ENCODE peak calls at places on chromosomes 12 and 14, in six cellular contexts. X, D, Q, O, K and M are unnamed samples.

GRCh38 chr14:74296037-74296467 is 6.7 kb downstream of the ABCD4 start:
- DNase-seq in K (no peak), Q (no peak), D (no peak), X (no peak), O (no peak), M (no peak)

GRCh38 chr12:106115450-106115849 is 23.3 kb downstream of the NUAK1 start:
- DNase-seq in Q (no peak), O (no peak), X (no peak), K (no peak), D (no peak), M (no peak)

GRCh38 chr12:109219938-109220337 is 89.1 kb downstream of the FOXN4 start:
- DNase-seq in O (no peak), D (no peak), X (no peak), Q (no peak), K (no peak), M (no peak)

GRCh38 chr12:1760566-1761382 is 59.6 kb upstream of the LRTM2 start:
- DNase-seq in X (no peak), D (no peak), K (peak), O (no peak), Q (peak), M (no peak)

GRCh38 chr12:32444895-32445294 is 45.5 kb downstream of the FGD4 start:
- DNase-seq in O (no peak), Q (peak), K (peak), D (no peak), X (no peak), M (no peak)

GRCh38 chr14:78737606-78738005 is 567.4 kb downstream of the NRXN3 start:
- DNase-seq in Q (no peak), K (no peak), O (no peak), X (no peak), D (no peak), M (no peak)

GRCh38 chr14:22545842-22546721 is 42.9 kb downstream of the DAD1 start:
- DNase-seq in D (no peak), O (no peak), Q (peak), X (no peak), K (peak), M (no peak)

GRCh38 chr14:92519246-92520101 is 5.9 kb downstream of the RIN3 start:
- DNase-seq in O (no peak), D (no peak), Q (no peak), X (no peak), K (no peak), M (no peak)

GRCh38 chr14:93207468-93208308 is 632 bp downstream of the UBR7 start:
- DNase-seq in X (peak), D (peak), O (peak), Q (peak), K (peak), M (peak)

GRCh38 chr12:54521291-54522062 is 23.9 kb downstream of the NCKAP1L start:
- DNase-seq in Q (no peak), K (no peak), O (no peak), X (no peak), D (no peak), M (no peak)

GRCh38 chr14:24430143-24430681 is 458 bp downstream of the KHNYN start:
- DNase-seq in K (peak), O (peak), D (peak), Q (peak), X (peak), M (peak)

GRCh38 chr14:76101384-76101783 is 50.3 kb upstream of the GPATCH2L start:
- DNase-seq in X (no peak), K (no peak), O (no peak), Q (no peak), D (no peak), M (no peak)

GRCh38 chr12:104355630-104356029 is 52.1 kb downstream of the EID3 start:
- DNase-seq in Q (no peak), O (no peak), K (no peak), D (no peak), X (no peak), M (no peak)

GRCh38 chr12:4270670-4271432 is 2.7 kb upstream of the CCND2 start:
- DNase-seq in Q (no peak), O (no peak), K (no peak), D (no peak), X (no peak), M (peak)

GRCh38 chr14:75563931-75564330 is 14.5 kb upstream of the FLVCR2 start:
- DNase-seq in X (no peak), D (no peak), Q (no peak), O (no peak), K (no peak), M (no peak)

GRCh38 chr14:61218765-61219164 is 62.4 kb downstream of the TMEM30B start:
- DNase-seq in Q (no peak), D (no peak), X (no peak), K (no peak), O (no peak), M (no peak)

GRCh38 chr12:98424726-98425401 is 90.5 kb upstream of the TMPO start:
- DNase-seq in K (peak), X (peak), Q (peak), D (peak), O (peak), M (peak)

GRCh38 chr12:43057561-43057960 is 468.0 kb upstream of the PRICKLE1 start:
- DNase-seq in X (no peak), K (no peak), O (no peak), Q (no peak), D (no peak), M (no peak)

GRCh38 chr12:47686645-47687240 is 19.1 kb downstream of the RPAP3 start:
- DNase-seq in Q (peak), D (peak), K (peak), O (peak), X (peak), M (peak)

GRCh38 chr12:109757671-109758265 is 44.1 kb downstream of the FAM222A start:
- DNase-seq in D (no peak), K (no peak), X (no peak), O (no peak), Q (no peak), M (no peak)

GRCh38 chr14:74360163-74360562 is 11.9 kb downstream of the VRTN start:
- DNase-seq in O (no peak), X (no peak), D (no peak), Q (no peak), K (no peak), M (no peak)

GRCh38 chr12:127600211-127600610 is 666.8 kb upstream of the TMEM132C start:
- DNase-seq in D (no peak), O (no peak), Q (no peak), K (no peak), X (no peak), M (no peak)

GRCh38 chr12:49478949-49479664 is 59.7 kb upstream of the KCNH3 start:
- DNase-seq in Q (no peak), D (no peak), O (no peak), K (no peak), X (no peak), M (no peak)

GRCh38 chr14:51419685-51420084 is 179.6 kb downstream of the TMX1 start:
- DNase-seq in O (no peak), X (no peak), Q (no peak), K (peak), D (peak), M (peak)

GRCh38 chr14:28772613-28773012 is 6.0 kb downstream of the FOXG1 start:
- DNase-seq in K (no peak), X (no peak), O (no peak), Q (no peak), D (no peak), M (no peak)

GRCh38 chr12:102144221-102144620 is 24.2 kb downstream of the PARPBP start:
- DNase-seq in D (no peak), K (no peak), Q (no peak), O (no peak), X (no peak), M (no peak)

GRCh38 chr12:69044887-69045286 is 111.9 kb upstream of the CPM start:
- DNase-seq in O (no peak), X (no peak), Q (no peak), K (no peak), D (no peak), M (no peak)

GRCh38 chr12:111161898-111162297 is 207.0 kb downstream of the PHETA1 start:
- DNase-seq in K (no peak), X (no peak), O (no peak), D (no peak), Q (no peak), M (no peak)